ENCODE peak calls at places on chromosomes 11 and 22, in four cellular contexts. M, Q, B and H are unnamed samples.

GRCh38 chr22:27871306-27872014 is 47.6 kb downstream of the PITPNB start:
- DNase-seq in M (no peak), B (no peak), Q (no peak), H (no peak)

GRCh38 chr11:12900496-12900895 is 108.6 kb upstream of the RASSF10 start:
- DNase-seq in B (no peak), M (peak), Q (no peak), H (no peak)

GRCh38 chr11:122115520-122116343 is at the start of gene BLID:
- DNase-seq in Q (no peak), B (no peak), M (no peak), H (no peak)

GRCh38 chr22:50286701-50287318 is 16.6 kb upstream of the MAPK11 start:
- DNase-seq in M (no peak), Q (no peak), B (no peak), H (no peak)

GRCh38 chr11:501001-501682 is 5.9 kb downstream of the RNH1 start:
- DNase-seq in M (no peak), Q (no peak), B (peak), H (no peak)

GRCh38 chr22:40238425-40239344 is 61.0 kb downstream of the TNRC6B start:
- DNase-seq in M (peak), B (no peak), Q (no peak), H (no peak)

GRCh38 chr11:9396752-9397151 is 12.3 kb downstream of the IPO7 start:
- DNase-seq in M (no peak), B (no peak), Q (no peak), H (no peak)

GRCh38 chr11:95495722-95496121 is 264.7 kb upstream of the SESN3 start:
- DNase-seq in B (no peak), M (no peak), Q (no peak), H (no peak)

GRCh38 chr11:11836676-11837231 is 5.0 kb upstream of the USP47 start:
- DNase-seq in B (no peak), Q (no peak), M (no peak), H (no peak)

GRCh38 chr11:75505966-75506692 is 19.6 kb downstream of the GDPD5 start:
- DNase-seq in B (no peak), M (no peak), Q (no peak), H (no peak)

GRCh38 chr11:117419915-117420485 is 92.3 kb downstream of the CEP164 start:
- DNase-seq in B (no peak), M (no peak), Q (no peak), H (no peak)